ENCODE peak calls at places on chromosomes 2 and 18, in six cellular contexts. J, G, V, Q, K and N are unnamed samples.

GRCh38 chr18:10927980-10928605 is 221.3 kb downstream of the PIEZO2 start:
- DNase-seq in J (no peak), G (no peak), V (no peak), Q (no peak), K (no peak), N (no peak)

GRCh38 chr2:74025971-74026612 is 41.4 kb downstream of the TET3 start:
- DNase-seq in J (no peak), G (no peak), V (no peak), Q (peak; percentile 51), K (peak; percentile 63), N (no peak)

GRCh38 chr2:55519908-55520885 is 679 bp downstream of the CFAP36 start:
- DNase-seq in J (no peak), G (no peak), V (no peak), Q (peak; percentile 24), K (no peak), N (no peak)

GRCh38 chr2:62672601-62673000 is 32.9 kb upstream of the EHBP1 start:
- DNase-seq in J (no peak), G (no peak), V (no peak), Q (no peak), K (peak; percentile 66), N (no peak)

GRCh38 chr2:62042944-62043343 is 137.5 kb downstream of the COMMD1 start:
- DNase-seq in J (no peak), G (no peak), V (no peak), Q (no peak), K (no peak), N (no peak)

GRCh38 chr2:104826016-104826415 is 27.9 kb upstream of the POU3F3 start:
- DNase-seq in J (no peak), G (no peak), V (no peak), Q (no peak), K (no peak), N (no peak)

GRCh38 chr2:233213975-233214374 is 37.5 kb upstream of the ATG16L1 start:
- DNase-seq in J (no peak), G (no peak), V (no peak), Q (no peak), K (no peak), N (no peak)

GRCh38 chr2:24434576-24434975 is 56.5 kb upstream of the NCOA1 start:
- DNase-seq in J (no peak), G (no peak), V (no peak), Q (no peak), K (no peak), N (no peak)

GRCh38 chr2:202529389-202529788 is 105.4 kb upstream of the FAM117B start:
- DNase-seq in J (no peak), G (no peak), V (no peak), Q (no peak), K (no peak), N (no peak)

GRCh38 chr2:161426416-161426787 is 10.3 kb downstream of the TBR1 start:
- DNase-seq in J (no peak), G (no peak), V (no peak), Q (no peak), K (no peak), N (no peak)

GRCh38 chr2:28654981-28655322 is 96.7 kb upstream of the PPP1CB start:
- DNase-seq in J (no peak), G (no peak), V (no peak), Q (peak; percentile 77), K (no peak), N (no peak)

GRCh38 chr2:28659127-28659526 is 92.5 kb upstream of the PPP1CB start:
- DNase-seq in J (no peak), G (no peak), V (no peak), Q (no peak), K (no peak), N (no peak)

GRCh38 chr2:28658369-28658768 is 93.3 kb upstream of the PPP1CB start:
- DNase-seq in J (no peak), G (no peak), V (no peak), Q (no peak), K (no peak), N (no peak)

GRCh38 chr2:28654286-28654980 is 97.2 kb upstream of the PPP1CB start:
- DNase-seq in J (no peak), G (no peak), V (no peak), Q (no peak), K (no peak), N (no peak)

DNA sequence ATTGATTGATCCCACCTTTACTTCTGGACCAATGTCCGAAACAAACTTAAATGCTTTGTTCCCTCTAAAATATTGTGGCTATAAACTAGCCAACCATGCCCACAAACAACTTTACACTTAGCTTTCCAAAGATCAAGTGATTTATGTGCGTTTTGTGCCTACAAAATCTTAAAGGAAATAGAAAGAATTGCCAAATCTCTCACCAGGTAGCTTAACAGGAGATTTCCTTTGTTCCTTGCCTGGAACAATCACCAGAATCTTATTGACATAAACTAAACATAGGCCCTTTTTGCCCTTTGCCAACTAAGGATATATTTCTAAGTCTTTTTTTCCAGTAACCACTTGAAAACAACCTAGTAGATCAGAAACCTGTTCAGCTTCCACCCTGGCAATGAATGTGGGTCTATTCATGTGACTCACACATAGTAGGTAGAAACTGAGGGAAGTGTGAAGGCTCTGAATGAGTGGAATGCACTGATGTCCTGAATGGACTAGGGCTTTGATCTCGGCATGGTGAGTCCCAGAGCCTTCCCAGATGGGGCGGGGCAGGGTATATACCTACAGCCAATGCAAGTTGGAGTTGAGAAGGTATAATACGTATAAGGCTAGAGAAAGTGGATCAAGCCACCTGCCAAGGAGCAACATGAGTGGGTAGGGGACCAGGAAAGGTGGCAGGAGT is 94.6 kb upstream of the PPP1CB start:
- DNase-seq in J (no peak), G (peak; percentile 53), V (no peak), Q (peak; percentile 71), K (no peak), N (no peak)
- H3K27ac ChIP-seq in J (no peak overlapping the region), G (peak overlapping the region; percentile 91), V (no peak overlapping the region), Q (peak overlapping the region; percentile 71), K (no peak overlapping the region), N (no peak overlapping the region)

DNA sequence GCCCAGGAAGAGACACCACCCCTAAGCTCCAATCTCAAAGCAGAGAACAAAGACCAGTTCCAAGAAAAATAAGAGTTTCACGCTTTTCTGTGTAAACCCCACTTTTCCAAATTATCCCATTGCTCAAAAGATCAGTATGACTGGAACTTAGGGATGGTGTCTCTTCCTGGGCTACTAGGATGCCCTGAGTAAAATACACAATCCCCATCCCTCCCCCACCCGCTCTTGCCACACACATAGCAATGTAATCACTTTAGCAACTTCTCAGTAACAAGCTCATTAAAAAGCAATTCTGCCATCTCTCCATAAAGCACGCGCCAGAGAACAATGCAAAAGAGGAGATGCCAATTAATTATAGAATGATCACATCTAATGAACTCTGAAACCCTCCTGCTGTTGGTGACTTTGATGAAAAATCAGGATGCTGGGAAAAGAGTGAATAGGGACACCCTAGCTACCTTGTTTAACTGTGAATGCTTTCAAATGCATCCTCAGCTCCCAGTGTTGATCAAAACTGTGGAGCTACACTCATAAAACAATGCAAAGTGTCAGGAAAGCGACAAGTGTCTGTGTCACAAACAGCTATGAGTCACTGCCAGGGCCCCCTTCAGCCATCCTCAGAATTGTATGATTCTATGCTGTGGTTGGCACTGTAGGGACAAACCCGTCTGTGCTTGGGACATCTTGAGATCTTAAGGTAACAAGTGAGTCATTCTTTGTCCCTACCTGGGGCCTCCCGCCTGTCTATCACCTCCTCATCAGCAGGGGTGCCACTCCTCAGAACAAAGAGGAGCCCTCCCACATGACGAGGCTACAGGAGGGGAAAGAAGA is 42.6 kb downstream of the KLF7 start:
- DNase-seq in J (no peak), G (no peak), V (no peak), Q (no peak), K (peak; percentile 58), N (no peak)
- H3K4me1 ChIP-seq in J (no peaks in the 10 kb centered on the region), G (peaks cover 16% of the 10 kb centered on the region), V (peaks cover 85% of the 10 kb centered on the region), Q (no peaks in the 10 kb centered on the region), K (peaks cover 15% of the 10 kb centered on the region), N (no peaks in the 10 kb centered on the region)

GRCh38 chr2:60565472-60565871 is 12.0 kb upstream of the BCL11A start:
- DNase-seq in J (no peak), G (no peak), V (no peak), Q (peak; percentile 39), K (no peak), N (no peak)

GRCh38 chr2:60569680-60570111 is 16.2 kb upstream of the BCL11A start:
- DNase-seq in J (no peak), G (no peak), V (no peak), Q (no peak), K (no peak), N (no peak)

GRCh38 chr2:60567919-60568874 is 14.7 kb upstream of the BCL11A start:
- DNase-seq in J (no peak), G (no peak), V (no peak), Q (no peak), K (no peak), N (no peak)

GRCh38 chr2:60570281-60570680 is 16.8 kb upstream of the BCL11A start:
- DNase-seq in J (no peak), G (no peak), V (no peak), Q (no peak), K (no peak), N (no peak)

GRCh38 chr2:60567092-60567491 is 13.6 kb upstream of the BCL11A start:
- DNase-seq in J (no peak), G (no peak), V (no peak), Q (no peak), K (no peak), N (no peak)
- H3K27me3 ChIP-seq in J (peaks cover 18% of the 10 kb centered on the region), G (peaks cover 90% of the 10 kb centered on the region), V (peaks cover 74% of the 10 kb centered on the region), Q (peaks cover 78% of the 10 kb centered on the region), K (peaks cover 2% of the 10 kb centered on the region), N (peaks cover 45% of the 10 kb centered on the region)

GRCh38 chr2:239202836-239203235 is 198.0 kb downstream of the HDAC4 start:
- DNase-seq in J (no peak), G (no peak), V (peak; percentile 60), Q (no peak), K (no peak), N (no peak)
- H3K27ac ChIP-seq in J (no peak overlapping the region), G (no peak overlapping the region), V (no peak overlapping the region), Q (no peak overlapping the region), K (no peak overlapping the region), N (no peak overlapping the region)

GRCh38 chr18:32482117-32482516 is 11.4 kb upstream of the GAREM1 start:
- DNase-seq in J (no peak), G (no peak), V (no peak), Q (no peak), K (no peak), N (no peak)
- H3K4me1 ChIP-seq in J (no peaks in the 10 kb centered on the region), G (no peaks in the 10 kb centered on the region), V (no peaks in the 10 kb centered on the region), Q (no peaks in the 10 kb centered on the region), K (no peaks in the 10 kb centered on the region), N (no peaks in the 10 kb centered on the region)

GRCh38 chr2:26701596-26701995 is 9.1 kb downstream of the KCNK3 start:
- DNase-seq in J (no peak), G (no peak), V (no peak), Q (no peak), K (no peak), N (no peak)
- H3K27me3 ChIP-seq in J (no peaks in the 10 kb centered on the region), G (peaks cover 60% of the 10 kb centered on the region), V (no peaks in the 10 kb centered on the region), Q (no peaks in the 10 kb centered on the region), K (no peaks in the 10 kb centered on the region), N (peaks cover 2% of the 10 kb centered on the region)